ENCODE peak calls at places on chromosomes 12 and 14, in eight cellular contexts. Y is HepG2, X is esophagus squamous epithelium, P is K562, J is HAP-1, H is BJ, V is body of pancreas, D is fibroblast of lung. O is an unnamed sample. For H3K36me3, the result is how much of the 10 kb centered on the place peaks cover.

GRCh38 chr12:8452976-8453616 is 2.7 kb upstream of the CLEC6A start:
- DNase-seq in Y (no peak), X (no peak), P (no peak), J (peak), H (no peak), V (no peak), D (no peak), O (no peak)

GRCh38 chr12:34396861-34397590 is 374.7 kb downstream of the ALG10 start:
- DNase-seq in Y (no peak), X (no peak), P (peak), J (peak), H (no peak), V (peak), D (no peak), O (no peak)

GRCh38 chr14:61566537-61567225 is 128.6 kb upstream of the HIF1A start:
- DNase-seq in Y (no peak), X (no peak), P (no peak), J (no peak), H (no peak), V (no peak), D (peak), O (no peak)

GRCh38 chr12:28569698-28570411 is 379.6 kb downstream of the CCDC91 start:
- DNase-seq in Y (no peak), X (no peak), P (no peak), J (no peak), H (peak), V (no peak), D (peak), O (no peak)

GRCh38 chr12:88153959-88154358 is 11.9 kb downstream of the TMTC3 start:
- DNase-seq in Y (peak), X (no peak), P (no peak), J (no peak), H (no peak), V (no peak), D (peak), O (peak)

GRCh38 chr12:125140918-125141573 is 75.8 kb downstream of the AACS start:
- DNase-seq in Y (no peak), X (no peak), P (no peak), J (no peak), H (no peak), V (no peak), D (peak), O (no peak)

GRCh38 chr12:4562034-4562657 is at the start of gene DYRK4:
- DNase-seq in Y (peak), X (no peak), P (peak), J (peak), H (no peak), V (peak), D (peak), O (no peak)

GRCh38 chr14:58426819-58427288 is 477 bp downstream of the TIMM9 start:
- DNase-seq in Y (peak), X (no peak), P (peak), J (peak), H (peak), V (peak), D (peak), O (peak)

GRCh38 chr14:96938946-96939345 is 141.8 kb downstream of the VRK1 start:
- DNase-seq in Y (no peak), X (no peak), P (peak), J (no peak), H (no peak), V (no peak), D (no peak), O (no peak)

GRCh38 chr12:26244503-26244902 is 49.1 kb downstream of the SSPN start:
- DNase-seq in Y (no peak), X (no peak), P (no peak), J (no peak), H (no peak), V (no peak), D (no peak), O (no peak)

GRCh38 chr12:39351153-39351552 is 91.8 kb downstream of the KIF21A start:
- DNase-seq in Y (no peak), X (no peak), P (no peak), J (no peak), H (no peak), V (no peak), D (no peak), O (no peak)

GRCh38 chr14:70811065-70811464 is 1.8 kb upstream of the MAP3K9 start:
- DNase-seq in Y (no peak), X (no peak), P (no peak), J (no peak), H (no peak), V (no peak), D (no peak), O (no peak)

GRCh38 chr12:89345376-89345775 is 6.9 kb downstream of the DUSP6 start:
- DNase-seq in Y (no peak), X (no peak), P (no peak), J (no peak), H (no peak), V (no peak), D (no peak), O (no peak)

GRCh38 chr12:64610092-64610659 is at the start of gene RASSF3:
- DNase-seq in Y (peak), X (peak), P (peak), J (peak), H (no peak), V (peak), D (peak), O (peak)

GRCh38 chr12:6607751-6608591 is 792 bp upstream of the CHD4 start:
- DNase-seq in Y (peak), X (no peak), P (peak), J (peak), H (no peak), V (peak), D (peak), O (peak)

GRCh38 chr14:95875831-95876768 is 532 bp upstream of the TUNAR start:
- DNase-seq in Y (no peak), X (no peak), P (no peak), J (peak), H (no peak), V (no peak), D (no peak), O (peak)

GRCh38 chr12:5268424-5269210 is 163.3 kb upstream of the NTF3 start:
- DNase-seq in Y (no peak), X (no peak), P (no peak), J (no peak), H (no peak), V (no peak), D (no peak), O (no peak)

GRCh38 chr14:55389330-55389729 is 22.3 kb downstream of the ATG14 start:
- DNase-seq in Y (no peak), X (no peak), P (no peak), J (no peak), H (peak), V (no peak), D (peak), O (no peak)

GRCh38 chr12:3294481-3294911 is 196.5 kb upstream of the PRMT8 start:
- DNase-seq in Y (no peak), X (no peak), P (no peak), J (no peak), H (no peak), V (peak), D (no peak), O (no peak)

GRCh38 chr12:50186667-50187066 is 19.5 kb upstream of the CERS5 start:
- DNase-seq in Y (no peak), X (no peak), P (no peak), J (no peak), H (peak), V (no peak), D (peak), O (peak)

GRCh38 chr14:32805979-32806378 is 132.7 kb upstream of the NPAS3 start:
- DNase-seq in Y (no peak), X (no peak), P (no peak), J (no peak), H (no peak), V (no peak), D (no peak), O (no peak)

GRCh38 chr12:45402288-45402687 is 186.4 kb downstream of the ANO6 start:
- DNase-seq in Y (no peak), X (no peak), P (no peak), J (no peak), H (no peak), V (no peak), D (no peak), O (no peak)

GRCh38 chr14:32939254-32940065 is 781 bp downstream of the NPAS3 start:
- DNase-seq in Y (no peak), X (no peak), P (no peak), J (peak), H (no peak), V (peak), D (peak), O (peak)

GRCh38 chr12:17352164-17352563 is 737.8 kb downstream of the RERGL start:
- DNase-seq in Y (no peak), X (no peak), P (no peak), J (no peak), H (no peak), V (no peak), D (no peak), O (no peak)

GRCh38 chr14:89060191-89060590 is 235.7 kb downstream of the TTC8 start:
- DNase-seq in Y (no peak), X (no peak), P (no peak), J (no peak), H (no peak), V (no peak), D (peak), O (no peak)

GRCh38 chr14:89190779-89191513 is 226.1 kb downstream of the FOXN3 start:
- DNase-seq in Y (no peak), X (no peak), P (no peak), J (peak), H (no peak), V (no peak), D (peak), O (no peak)

GRCh38 chr14:73462078-73462715 is 3.9 kb upstream of the NUMB start:
- DNase-seq in Y (peak), X (no peak), P (peak), J (peak), H (no peak), V (peak), D (peak), O (peak)

GRCh38 chr14:21107360-21107781 is 6.5 kb downstream of the TMEM253 start:
- DNase-seq in Y (no peak), X (no peak), P (peak), J (no peak), H (no peak), V (no peak), D (peak), O (no peak)

GRCh38 chr12:108798551-108799221 is 58.7 kb downstream of the SSH1 start:
- DNase-seq in Y (no peak), X (no peak), P (no peak), J (no peak), H (no peak), V (no peak), D (peak), O (no peak)

GRCh38 chr12:5783274-5783920 is 161.7 kb downstream of the ANO2 start:
- DNase-seq in Y (no peak), X (no peak), P (no peak), J (no peak), H (no peak), V (no peak), D (no peak), O (no peak)

GRCh38 chr14:95667251-95667693 is 19.0 kb upstream of the TCL1B start:
- DNase-seq in Y (no peak), X (no peak), P (no peak), J (no peak), H (no peak), V (peak), D (no peak), O (no peak)

GRCh38 chr12:25382311-25383106 is 131.8 kb upstream of the KRAS start:
- DNase-seq in Y (no peak), X (no peak), P (no peak), J (no peak), H (no peak), V (no peak), D (no peak), O (no peak)

GRCh38 chr14:55298423-55298822 is 27.2 kb downstream of the FBXO34 start:
- DNase-seq in Y (no peak), X (no peak), P (no peak), J (no peak), H (no peak), V (no peak), D (no peak), O (no peak)

GRCh38 chr14:38205949-38206665 is 1.6 kb upstream of the SSTR1 start:
- DNase-seq in Y (no peak), X (no peak), P (no peak), J (no peak), H (no peak), V (no peak), D (no peak), O (no peak)

GRCh38 chr12:113932411-113933196 is 33.5 kb downstream of the RBM19 start:
- DNase-seq in Y (peak), X (no peak), P (peak), J (no peak), H (no peak), V (no peak), D (peak), O (no peak)

GRCh38 chr12:16513231-16513630 is 92.7 kb downstream of the LMO3 start:
- DNase-seq in Y (no peak), X (no peak), P (no peak), J (no peak), H (no peak), V (no peak), D (no peak), O (no peak)

GRCh38 chr14:23578560-23579310 is at the start of gene JPH4:
- DNase-seq in Y (no peak), X (no peak), P (peak), J (no peak), H (no peak), V (no peak), D (no peak), O (no peak)

GRCh38 chr12:19227880-19228210 is 98.3 kb downstream of the PLEKHA5 start:
- DNase-seq in Y (no peak), X (no peak), P (no peak), J (peak), H (no peak), V (no peak), D (no peak), O (no peak)

GRCh38 chr12:51793201-51793600 is 55.3 kb downstream of the FIGNL2 start:
- DNase-seq in Y (no peak), X (no peak), P (no peak), J (no peak), H (no peak), V (no peak), D (peak), O (no peak)

DNA sequence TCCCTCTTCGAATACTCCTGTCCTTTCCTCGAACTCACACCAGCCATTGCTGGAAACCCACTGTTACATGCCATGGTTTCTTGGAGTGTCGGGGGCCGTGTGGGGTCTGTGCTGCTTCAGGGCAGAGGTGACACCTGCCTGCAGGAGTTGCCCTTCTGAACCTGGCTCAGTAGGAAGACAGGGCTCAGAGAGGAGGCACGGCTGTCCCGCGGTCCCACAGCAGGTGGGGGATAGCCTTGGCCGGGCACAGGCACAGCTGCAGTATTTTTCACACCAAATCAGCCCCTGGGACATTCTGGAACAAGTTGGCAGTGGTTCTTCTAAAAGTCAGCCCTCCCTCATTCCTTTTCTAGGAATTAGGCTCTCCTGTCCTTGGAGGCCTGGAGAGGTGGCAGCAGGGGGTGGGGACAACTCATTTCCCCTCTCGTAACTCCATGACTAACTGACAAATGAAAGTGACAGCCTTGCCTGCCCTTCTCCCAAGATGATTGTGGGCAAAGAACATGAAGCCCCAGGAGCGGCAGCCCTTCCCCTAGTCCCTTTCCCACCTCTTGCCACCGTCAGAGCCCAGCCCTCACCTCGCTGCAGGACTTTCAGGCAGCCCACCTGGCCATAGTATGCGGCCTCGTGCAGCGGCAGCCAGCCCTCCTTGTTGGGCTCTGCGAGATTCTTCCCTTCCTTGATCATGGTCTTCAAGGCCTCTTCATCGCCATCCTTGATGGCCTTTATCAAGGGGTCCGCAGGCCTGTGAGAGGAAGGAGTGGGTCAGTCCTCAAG is 22.4 kb downstream of the ASB2 start:
- DNase-seq in Y (no peak), X (no peak), P (no peak), J (no peak), H (no peak), V (no peak), D (no peak), O (peak)
- H3K36me3 ChIP-seq in Y (under half), X (under half), P (under half), J (under half), H (under half), V (under half), D (under half), O (under half)

GRCh38 chr14:47899685-47900084 is 224.3 kb upstream of the MDGA2 start:
- DNase-seq in Y (no peak), X (no peak), P (no peak), J (no peak), H (no peak), V (no peak), D (no peak), O (no peak)
- H3K36me3 ChIP-seq in Y (under half), X (under half), P (under half), J (under half), H (under half), V (under half), D (under half), O (under half)

GRCh38 chr14:100807496-100807895 is 18.4 kb upstream of the MEG3 start:
- DNase-seq in Y (no peak), X (no peak), P (no peak), J (no peak), H (no peak), V (no peak), D (no peak), O (no peak)
- H3K36me3 ChIP-seq in Y (under half), X (under half), P (under half), J (under half), H (under half), V (under half), D (under half), O (under half)

GRCh38 chr12:112239020-112239419 is 113.7 kb downstream of the TRAFD1 start:
- DNase-seq in Y (peak), X (no peak), P (no peak), J (no peak), H (no peak), V (no peak), D (no peak), O (no peak)
- H3K36me3 ChIP-seq in Y (under half), X (under half), P (half or more), J (half or more), H (under half), V (under half), D (under half), O (under half)

GRCh38 chr14:103690332-103690731 is 24.9 kb downstream of the XRCC3 start:
- DNase-seq in Y (no peak), X (no peak), P (no peak), J (no peak), H (no peak), V (no peak), D (no peak), O (no peak)
- H3K36me3 ChIP-seq in Y (half or more), X (under half), P (half or more), J (half or more), H (under half), V (under half), D (under half), O (half or more)

DNA sequence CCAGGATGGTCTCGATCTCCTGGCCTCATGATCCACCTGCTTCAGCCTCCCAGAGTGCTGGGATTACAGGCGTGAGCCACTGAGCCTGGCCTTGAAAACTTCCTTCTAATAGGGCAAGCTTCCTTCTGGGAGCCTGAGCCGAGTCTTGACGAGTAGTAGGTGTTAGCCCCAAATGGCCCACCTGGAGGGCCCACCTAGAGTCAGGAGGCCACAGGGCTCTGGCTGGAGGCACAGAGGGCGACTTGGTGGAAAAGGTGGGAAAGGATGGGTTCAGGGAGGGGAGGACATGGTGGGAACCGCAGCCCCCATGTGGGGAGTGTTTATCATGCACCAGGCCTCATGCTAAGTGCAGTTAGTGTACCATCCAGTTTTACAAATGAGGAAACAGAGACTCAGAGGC is 3.0 kb upstream of the LRP1-AS start:
- DNase-seq in Y (no peak), X (no peak), P (no peak), J (no peak), H (no peak), V (no peak), D (no peak), O (no peak)
- H3K36me3 ChIP-seq in Y (under half), X (under half), P (under half), J (under half), H (under half), V (under half), D (under half), O (under half)

GRCh38 chr14:93665169-93665568 is 123.1 kb downstream of the PRIMA1 start:
- DNase-seq in Y (no peak), X (no peak), P (no peak), J (no peak), H (no peak), V (no peak), D (no peak), O (no peak)

GRCh38 chr14:93657875-93658274 is 130.4 kb downstream of the PRIMA1 start:
- DNase-seq in Y (no peak), X (no peak), P (no peak), J (no peak), H (no peak), V (no peak), D (no peak), O (no peak)

DNA sequence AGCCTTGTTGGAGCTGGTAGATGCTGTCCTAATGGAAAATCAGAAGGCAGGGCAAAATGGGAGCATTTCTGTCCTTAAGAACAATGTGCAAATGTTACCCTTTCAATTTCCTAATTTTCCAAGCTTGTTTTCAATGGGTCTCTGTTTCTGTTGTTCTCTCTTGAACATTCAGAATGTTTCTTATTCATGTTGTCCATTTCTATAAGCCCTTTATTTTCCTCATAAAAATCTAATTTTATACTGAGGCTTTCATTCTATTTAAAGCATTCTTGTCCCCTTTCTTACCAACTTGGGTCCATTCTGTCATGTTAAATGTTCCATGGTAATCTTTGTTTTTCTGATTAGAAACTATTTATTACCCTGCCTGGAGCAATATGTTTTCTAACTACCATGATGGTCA is 125.0 kb downstream of the PRIMA1 start:
- DNase-seq in Y (no peak), X (no peak), P (no peak), J (no peak), H (no peak), V (no peak), D (no peak), O (no peak)
- H3K36me3 ChIP-seq in Y (under half), X (under half), P (under half), J (under half), H (under half), V (under half), D (under half), O (under half)